ENCODE peak calls at places on chromosomes 1 and 21, in six cellular contexts. One of them, this sample, is unnamed.

GRCh38 chr1:84434081-84434755 is 35.9 kb downstream of the DNASE2B start:
- DNase-seq in H1: no peak
- DNase-seq in IMR-90: no peak
- DNase-seq in neuronal stem cell: no peak
- DNase-seq in H9: no peak
- DNase-seq in mesendoderm: no peak
- DNase-seq in this sample: no peak

GRCh38 chr1:85577421-85578320 is 2.9 kb upstream of the CCN1 start:
- DNase-seq in IMR-90: no peak
- DNase-seq in neuronal stem cell: no peak
- DNase-seq in mesendoderm: peak
- DNase-seq in H9: peak
- DNase-seq in H1: peak
- DNase-seq in this sample: peak

GRCh38 chr1:109091196-109092193 is 931 bp downstream of the TMEM167B start:
- DNase-seq in neuronal stem cell: no peak
- DNase-seq in mesendoderm: no peak
- DNase-seq in H1: no peak
- DNase-seq in H9: no peak
- DNase-seq in IMR-90: peak
- DNase-seq in this sample: peak

GRCh38 chr21:25254491-25255174 is 352.6 kb downstream of the MRPL39 start:
- DNase-seq in IMR-90: no peak
- DNase-seq in H1: no peak
- DNase-seq in H9: no peak
- DNase-seq in mesendoderm: peak
- DNase-seq in neuronal stem cell: no peak
- DNase-seq in this sample: no peak

GRCh38 chr1:240086726-240087125 is 5.0 kb upstream of the FMN2 start:
- DNase-seq in H9: no peak
- DNase-seq in IMR-90: peak
- DNase-seq in H1: no peak
- DNase-seq in neuronal stem cell: no peak
- DNase-seq in mesendoderm: no peak
- DNase-seq in this sample: no peak

GRCh38 chr21:42062543-42063022 is 8.5 kb upstream of the UMODL1 start:
- DNase-seq in IMR-90: no peak
- DNase-seq in H1: no peak
- DNase-seq in H9: no peak
- DNase-seq in neuronal stem cell: no peak
- DNase-seq in mesendoderm: no peak
- DNase-seq in this sample: no peak

GRCh38 chr1:111976842-111977241 is 12.6 kb downstream of the KCND3 start:
- DNase-seq in H9: no peak
- DNase-seq in IMR-90: no peak
- DNase-seq in H1: no peak
- DNase-seq in neuronal stem cell: no peak
- DNase-seq in mesendoderm: no peak
- DNase-seq in this sample: no peak

GRCh38 chr1:75600781-75601180 is 10.1 kb downstream of the SLC44A5 start:
- DNase-seq in neuronal stem cell: no peak
- DNase-seq in H9: no peak
- DNase-seq in mesendoderm: no peak
- DNase-seq in H1: no peak
- DNase-seq in IMR-90: no peak
- DNase-seq in this sample: no peak

GRCh38 chr1:217136895-217137205 is 413.6 kb upstream of the ESRRG start:
- DNase-seq in H9: peak
- DNase-seq in mesendoderm: peak
- DNase-seq in neuronal stem cell: no peak
- DNase-seq in H1: peak
- DNase-seq in IMR-90: no peak
- DNase-seq in this sample: no peak

GRCh38 chr1:6519935-6520621 is 28.6 kb upstream of the PLEKHG5 start:
- DNase-seq in IMR-90: peak
- DNase-seq in H9: peak
- DNase-seq in mesendoderm: peak
- DNase-seq in H1: peak
- DNase-seq in neuronal stem cell: peak
- DNase-seq in this sample: peak

GRCh38 chr1:226655251-226656163 is 83.6 kb downstream of the ITPKB start:
- DNase-seq in mesendoderm: peak
- DNase-seq in H1: no peak
- DNase-seq in neuronal stem cell: no peak
- DNase-seq in H9: peak
- DNase-seq in IMR-90: no peak
- DNase-seq in this sample: no peak

GRCh38 chr1:164625004-164625617 is 66.1 kb downstream of the PBX1 start:
- DNase-seq in neuronal stem cell: no peak
- DNase-seq in H9: no peak
- DNase-seq in H1: no peak
- DNase-seq in mesendoderm: no peak
- DNase-seq in IMR-90: no peak
- DNase-seq in this sample: no peak

GRCh38 chr1:55913565-55913964 is 665.8 kb downstream of the PLPP3 start:
- DNase-seq in mesendoderm: no peak
- DNase-seq in H1: no peak
- DNase-seq in H9: no peak
- DNase-seq in neuronal stem cell: no peak
- DNase-seq in IMR-90: no peak
- DNase-seq in this sample: no peak

GRCh38 chr1:8540971-8541370 is 223.1 kb downstream of the SLC45A1 start:
- DNase-seq in mesendoderm: no peak
- DNase-seq in neuronal stem cell: no peak
- DNase-seq in H9: no peak
- DNase-seq in H1: no peak
- DNase-seq in IMR-90: no peak
- DNase-seq in this sample: peak

GRCh38 chr1:45089711-45090110 is 77.7 kb downstream of the UROD start:
- DNase-seq in neuronal stem cell: no peak
- DNase-seq in H9: no peak
- DNase-seq in H1: no peak
- DNase-seq in IMR-90: no peak
- DNase-seq in mesendoderm: no peak
- DNase-seq in this sample: no peak

GRCh38 chr1:6088956-6089355 is 43.3 kb downstream of the KCNAB2 start:
- DNase-seq in neuronal stem cell: no peak
- DNase-seq in H1: no peak
- DNase-seq in H9: no peak
- DNase-seq in mesendoderm: no peak
- DNase-seq in IMR-90: no peak
- DNase-seq in this sample: no peak

GRCh38 chr1:150259217-150259616 is 1.6 kb downstream of the CA14 start:
- DNase-seq in H1: no peak
- DNase-seq in H9: no peak
- DNase-seq in IMR-90: no peak
- DNase-seq in neuronal stem cell: no peak
- DNase-seq in mesendoderm: no peak
- DNase-seq in this sample: no peak

GRCh38 chr21:44926364-44927101 is 5.8 kb upstream of the ITGB2 start:
- DNase-seq in neuronal stem cell: no peak
- DNase-seq in H1: no peak
- DNase-seq in H9: no peak
- DNase-seq in mesendoderm: no peak
- DNase-seq in IMR-90: peak
- DNase-seq in this sample: no peak

GRCh38 chr1:220235462-220235861 is 36.8 kb downstream of the RAB3GAP2 start:
- DNase-seq in H1: no peak
- DNase-seq in neuronal stem cell: no peak
- DNase-seq in mesendoderm: no peak
- DNase-seq in H9: no peak
- DNase-seq in IMR-90: peak
- DNase-seq in this sample: no peak

GRCh38 chr1:214216031-214216430 is 64.9 kb upstream of the SMYD2 start:
- DNase-seq in mesendoderm: no peak
- DNase-seq in neuronal stem cell: no peak
- DNase-seq in H1: no peak
- DNase-seq in IMR-90: no peak
- DNase-seq in H9: no peak
- DNase-seq in this sample: no peak

GRCh38 chr1:64687725-64688285 is 57.1 kb upstream of the RAVER2 start:
- DNase-seq in H1: no peak
- DNase-seq in neuronal stem cell: no peak
- DNase-seq in H9: no peak
- DNase-seq in IMR-90: peak
- DNase-seq in mesendoderm: no peak
- DNase-seq in this sample: peak

GRCh38 chr1:169102567-169102966 is 3.9 kb upstream of the ATP1B1 start:
- DNase-seq in mesendoderm: no peak
- DNase-seq in neuronal stem cell: no peak
- DNase-seq in H9: no peak
- DNase-seq in H1: no peak
- DNase-seq in IMR-90: peak
- DNase-seq in this sample: peak

GRCh38 chr1:84763912-84764675 is 73.8 kb upstream of the SSX2IP start:
- DNase-seq in neuronal stem cell: no peak
- DNase-seq in IMR-90: no peak
- DNase-seq in H1: no peak
- DNase-seq in H9: peak
- DNase-seq in mesendoderm: peak
- DNase-seq in this sample: no peak

GRCh38 chr1:1406101-1406820 is 832 bp downstream of the MRPL20 start:
- DNase-seq in IMR-90: no peak
- DNase-seq in H1: no peak
- DNase-seq in mesendoderm: no peak
- DNase-seq in H9: no peak
- DNase-seq in neuronal stem cell: no peak
- DNase-seq in this sample: no peak

GRCh38 chr1:115496904-115497527 is 144.8 kb upstream of the VANGL1 start:
- DNase-seq in mesendoderm: no peak
- DNase-seq in neuronal stem cell: no peak
- DNase-seq in H1: peak
- DNase-seq in H9: no peak
- DNase-seq in IMR-90: peak
- DNase-seq in this sample: peak

GRCh38 chr1:19954059-19954458 is 25.4 kb downstream of the PLA2G2A start:
- DNase-seq in H1: no peak
- DNase-seq in H9: no peak
- DNase-seq in IMR-90: no peak
- DNase-seq in mesendoderm: no peak
- DNase-seq in neuronal stem cell: no peak
- DNase-seq in this sample: no peak

GRCh38 chr21:17988038-17988437 is 168.9 kb upstream of the C21orf91 start:
- DNase-seq in IMR-90: no peak
- DNase-seq in mesendoderm: no peak
- DNase-seq in H1: no peak
- DNase-seq in H9: no peak
- DNase-seq in neuronal stem cell: no peak
- DNase-seq in this sample: peak

GRCh38 chr1:52550447-52550846 is 2.4 kb downstream of the TUT4 start:
- DNase-seq in H9: no peak
- DNase-seq in mesendoderm: peak
- DNase-seq in H1: no peak
- DNase-seq in neuronal stem cell: no peak
- DNase-seq in IMR-90: no peak
- DNase-seq in this sample: no peak

GRCh38 chr1:153560241-153560640 is 5.4 kb downstream of the S100A2 start:
- DNase-seq in IMR-90: no peak
- DNase-seq in H1: no peak
- DNase-seq in neuronal stem cell: no peak
- DNase-seq in mesendoderm: no peak
- DNase-seq in H9: no peak
- DNase-seq in this sample: no peak

GRCh38 chr1:81174811-81175476 is 625.8 kb upstream of the ADGRL2 start:
- DNase-seq in H1: no peak
- DNase-seq in mesendoderm: peak
- DNase-seq in IMR-90: peak
- DNase-seq in H9: no peak
- DNase-seq in neuronal stem cell: no peak
- DNase-seq in this sample: peak

GRCh38 chr1:55611123-55611522 is 396.0 kb upstream of the USP24 start:
- DNase-seq in H1: no peak
- DNase-seq in IMR-90: no peak
- DNase-seq in H9: no peak
- DNase-seq in mesendoderm: no peak
- DNase-seq in neuronal stem cell: no peak
- DNase-seq in this sample: no peak

GRCh38 chr1:201506573-201507567 is at the start of gene CSRP1:
- DNase-seq in mesendoderm: peak
- DNase-seq in neuronal stem cell: no peak
- DNase-seq in IMR-90: peak
- DNase-seq in H9: peak
- DNase-seq in H1: no peak
- DNase-seq in this sample: peak

GRCh38 chr1:201506092-201506491 is 831 bp downstream of the CSRP1 start:
- DNase-seq in mesendoderm: no peak
- DNase-seq in H9: no peak
- DNase-seq in neuronal stem cell: no peak
- DNase-seq in H1: no peak
- DNase-seq in IMR-90: no peak
- DNase-seq in this sample: no peak

GRCh38 chr1:201504799-201505504 is 2.0 kb downstream of the CSRP1 start:
- DNase-seq in neuronal stem cell: no peak
- DNase-seq in IMR-90: no peak
- DNase-seq in H9: no peak
- DNase-seq in H1: no peak
- DNase-seq in mesendoderm: no peak
- DNase-seq in this sample: no peak

GRCh38 chr1:201504179-201504631 is 2.7 kb downstream of the CSRP1 start:
- DNase-seq in mesendoderm: no peak
- DNase-seq in IMR-90: peak
- DNase-seq in H1: no peak
- DNase-seq in neuronal stem cell: no peak
- DNase-seq in H9: no peak
- DNase-seq in this sample: peak

GRCh38 chr1:201505505-201505893 is 1.4 kb downstream of the CSRP1 start:
- DNase-seq in neuronal stem cell: no peak
- DNase-seq in H9: peak
- DNase-seq in IMR-90: peak
- DNase-seq in H1: no peak
- DNase-seq in mesendoderm: peak
- DNase-seq in this sample: peak
- H3K23ac ChIP-seq in neuronal stem cell: no peak
- H3K23ac ChIP-seq in H9: no peak
- H3K23ac ChIP-seq in IMR-90: peak
- H3K23ac ChIP-seq in H1: no peak
- H3K23ac ChIP-seq in mesendoderm: no peak
- H3K23ac ChIP-seq in this sample: peak

GRCh38 chr1:191405417-191405816 is 752.8 kb upstream of the RGS18 start:
- DNase-seq in IMR-90: no peak
- DNase-seq in H9: no peak
- DNase-seq in neuronal stem cell: no peak
- DNase-seq in mesendoderm: no peak
- DNase-seq in H1: no peak
- DNase-seq in this sample: no peak
- H3K18ac ChIP-seq in IMR-90: no peak
- H3K18ac ChIP-seq in H9: no peak
- H3K18ac ChIP-seq in neuronal stem cell: no peak
- H3K18ac ChIP-seq in mesendoderm: no peak
- H3K18ac ChIP-seq in H1: no peak
- H3K18ac ChIP-seq in this sample: no peak

GRCh38 chr1:27007909-27008582 is 4.6 kb downstream of the TENT5B start:
- DNase-seq in neuronal stem cell: no peak
- DNase-seq in mesendoderm: peak
- DNase-seq in H1: peak
- DNase-seq in IMR-90: no peak
- DNase-seq in H9: peak
- DNase-seq in this sample: peak
- H3K9ac ChIP-seq in neuronal stem cell: no peak
- H3K9ac ChIP-seq in mesendoderm: no peak
- H3K9ac ChIP-seq in H1: peak
- H3K9ac ChIP-seq in IMR-90: no peak
- H3K9ac ChIP-seq in H9: peak
- H3K9ac ChIP-seq in this sample: no peak

GRCh38 chr1:29554208-29554778 is 318.0 kb downstream of the PTPRU start:
- DNase-seq in IMR-90: no peak
- DNase-seq in H9: no peak
- DNase-seq in H1: no peak
- DNase-seq in neuronal stem cell: no peak
- DNase-seq in mesendoderm: no peak
- DNase-seq in this sample: no peak
- H3K23ac ChIP-seq in IMR-90: no peak
- H3K23ac ChIP-seq in H9: no peak
- H3K23ac ChIP-seq in H1: no peak
- H3K23ac ChIP-seq in neuronal stem cell: no peak
- H3K23ac ChIP-seq in mesendoderm: no peak
- H3K23ac ChIP-seq in this sample: no peak